ENCODE peak calls at places on chromosome 6, in eight cellular contexts. One of them, this sample, is unnamed.

GRCh38 chr6:71888720-71889340 is 2.5 kb downstream of the RIMS1 start:
- DNase-seq in brain microvascular endothelial cell: no peak
- DNase-seq in sigmoid colon: no peak
- DNase-seq in GM13977: no peak
- DNase-seq in astrocyte of the spinal cord: no peak
- DNase-seq in fibroblast of pulmonary artery: no peak
- DNase-seq in keratinocyte: no peak
- DNase-seq in transverse colon: no peak
- DNase-seq in this sample: no peak

GRCh38 chr6:88443554-88443953 is 277.4 kb upstream of the CNR1 start:
- DNase-seq in brain microvascular endothelial cell: no peak
- DNase-seq in sigmoid colon: no peak
- DNase-seq in GM13977: no peak
- DNase-seq in astrocyte of the spinal cord: no peak
- DNase-seq in fibroblast of pulmonary artery: no peak
- DNase-seq in keratinocyte: no peak
- DNase-seq in transverse colon: no peak
- DNase-seq in this sample: no peak

GRCh38 chr6:92922216-92922806 is 497.0 kb downstream of the EPHA7 start:
- DNase-seq in brain microvascular endothelial cell: no peak
- DNase-seq in sigmoid colon: no peak
- DNase-seq in GM13977: no peak
- DNase-seq in astrocyte of the spinal cord: no peak
- DNase-seq in fibroblast of pulmonary artery: no peak
- DNase-seq in keratinocyte: no peak
- DNase-seq in transverse colon: no peak
- DNase-seq in this sample: no peak

GRCh38 chr6:108760158-108761050 is 87.8 kb upstream of the ARMC2 start:
- DNase-seq in brain microvascular endothelial cell: peak
- DNase-seq in sigmoid colon: no peak
- DNase-seq in GM13977: no peak
- DNase-seq in astrocyte of the spinal cord: peak
- DNase-seq in fibroblast of pulmonary artery: peak
- DNase-seq in keratinocyte: no peak
- DNase-seq in transverse colon: no peak
- DNase-seq in this sample: no peak

GRCh38 chr6:23320588-23320987 is 751.2 kb downstream of the HDGFL1 start:
- DNase-seq in brain microvascular endothelial cell: no peak
- DNase-seq in sigmoid colon: no peak
- DNase-seq in GM13977: no peak
- DNase-seq in astrocyte of the spinal cord: no peak
- DNase-seq in fibroblast of pulmonary artery: no peak
- DNase-seq in keratinocyte: no peak
- DNase-seq in transverse colon: no peak
- DNase-seq in this sample: no peak

GRCh38 chr6:101003075-101003474 is 121.9 kb upstream of the ASCC3 start:
- DNase-seq in brain microvascular endothelial cell: no peak
- DNase-seq in sigmoid colon: no peak
- DNase-seq in GM13977: no peak
- DNase-seq in astrocyte of the spinal cord: no peak
- DNase-seq in fibroblast of pulmonary artery: no peak
- DNase-seq in keratinocyte: no peak
- DNase-seq in transverse colon: no peak
- DNase-seq in this sample: no peak

GRCh38 chr6:96990462-96990861 is 65.9 kb downstream of the KLHL32 start:
- DNase-seq in brain microvascular endothelial cell: no peak
- DNase-seq in sigmoid colon: no peak
- DNase-seq in GM13977: no peak
- DNase-seq in astrocyte of the spinal cord: no peak
- DNase-seq in fibroblast of pulmonary artery: no peak
- DNase-seq in keratinocyte: no peak
- DNase-seq in transverse colon: no peak
- DNase-seq in this sample: no peak

GRCh38 chr6:144528605-144529425 is 243.7 kb downstream of the UTRN start:
- DNase-seq in brain microvascular endothelial cell: peak
- DNase-seq in sigmoid colon: no peak
- DNase-seq in GM13977: no peak
- DNase-seq in astrocyte of the spinal cord: peak
- DNase-seq in fibroblast of pulmonary artery: peak
- DNase-seq in keratinocyte: no peak
- DNase-seq in transverse colon: no peak
- DNase-seq in this sample: no peak

GRCh38 chr6:74749211-74750142 is 456.4 kb downstream of the COL12A1 start:
- DNase-seq in brain microvascular endothelial cell: peak
- DNase-seq in sigmoid colon: no peak
- DNase-seq in GM13977: no peak
- DNase-seq in astrocyte of the spinal cord: peak
- DNase-seq in fibroblast of pulmonary artery: peak
- DNase-seq in keratinocyte: peak
- DNase-seq in transverse colon: no peak
- DNase-seq in this sample: no peak

GRCh38 chr6:26107935-26108334 is 20.7 kb downstream of the HFE start:
- DNase-seq in brain microvascular endothelial cell: no peak
- DNase-seq in sigmoid colon: no peak
- DNase-seq in GM13977: no peak
- DNase-seq in astrocyte of the spinal cord: no peak
- DNase-seq in fibroblast of pulmonary artery: no peak
- DNase-seq in keratinocyte: no peak
- DNase-seq in transverse colon: no peak
- DNase-seq in this sample: no peak

GRCh38 chr6:144294016-144294415 is 8.9 kb downstream of the UTRN start:
- DNase-seq in brain microvascular endothelial cell: no peak
- DNase-seq in sigmoid colon: no peak
- DNase-seq in GM13977: no peak
- DNase-seq in astrocyte of the spinal cord: peak
- DNase-seq in fibroblast of pulmonary artery: peak
- DNase-seq in keratinocyte: peak
- DNase-seq in transverse colon: no peak
- DNase-seq in this sample: peak

GRCh38 chr6:26222587-26222986 is 135.4 kb downstream of the HFE start:
- DNase-seq in brain microvascular endothelial cell: no peak
- DNase-seq in sigmoid colon: no peak
- DNase-seq in GM13977: no peak
- DNase-seq in astrocyte of the spinal cord: no peak
- DNase-seq in fibroblast of pulmonary artery: no peak
- DNase-seq in keratinocyte: no peak
- DNase-seq in transverse colon: no peak
- DNase-seq in this sample: no peak

GRCh38 chr6:14129572-14129971 is 12.0 kb downstream of the CD83 start:
- DNase-seq in brain microvascular endothelial cell: peak
- DNase-seq in sigmoid colon: peak
- DNase-seq in GM13977: peak
- DNase-seq in astrocyte of the spinal cord: peak
- DNase-seq in fibroblast of pulmonary artery: peak
- DNase-seq in keratinocyte: no peak
- DNase-seq in transverse colon: peak
- DNase-seq in this sample: peak

GRCh38 chr6:131159578-131159977 is 24.3 kb downstream of the AKAP7 start:
- DNase-seq in brain microvascular endothelial cell: peak
- DNase-seq in sigmoid colon: no peak
- DNase-seq in GM13977: no peak
- DNase-seq in astrocyte of the spinal cord: peak
- DNase-seq in fibroblast of pulmonary artery: peak
- DNase-seq in keratinocyte: no peak
- DNase-seq in transverse colon: no peak
- DNase-seq in this sample: peak

GRCh38 chr6:21398741-21399140 is 194.8 kb upstream of the SOX4 start:
- DNase-seq in brain microvascular endothelial cell: no peak
- DNase-seq in sigmoid colon: no peak
- DNase-seq in GM13977: no peak
- DNase-seq in astrocyte of the spinal cord: no peak
- DNase-seq in fibroblast of pulmonary artery: no peak
- DNase-seq in keratinocyte: no peak
- DNase-seq in transverse colon: no peak
- DNase-seq in this sample: no peak

GRCh38 chr6:133408543-133408942 is 167.4 kb downstream of the EYA4 start:
- DNase-seq in brain microvascular endothelial cell: no peak
- DNase-seq in sigmoid colon: no peak
- DNase-seq in GM13977: no peak
- DNase-seq in astrocyte of the spinal cord: no peak
- DNase-seq in fibroblast of pulmonary artery: no peak
- DNase-seq in keratinocyte: no peak
- DNase-seq in transverse colon: no peak
- DNase-seq in this sample: no peak

GRCh38 chr6:160088069-160088773 is 33.4 kb upstream of the SLC22A1 start:
- DNase-seq in brain microvascular endothelial cell: peak
- DNase-seq in sigmoid colon: peak
- DNase-seq in GM13977: no peak
- DNase-seq in astrocyte of the spinal cord: peak
- DNase-seq in fibroblast of pulmonary artery: peak
- DNase-seq in keratinocyte: no peak
- DNase-seq in transverse colon: peak
- DNase-seq in this sample: peak

GRCh38 chr6:170114956-170115855 is 175.7 kb downstream of the DLL1 start:
- DNase-seq in brain microvascular endothelial cell: no peak
- DNase-seq in sigmoid colon: peak
- DNase-seq in GM13977: no peak
- DNase-seq in astrocyte of the spinal cord: no peak
- DNase-seq in fibroblast of pulmonary artery: no peak
- DNase-seq in keratinocyte: no peak
- DNase-seq in transverse colon: no peak
- DNase-seq in this sample: no peak

GRCh38 chr6:34242252-34243130 is 5.8 kb downstream of the HMGA1 start:
- DNase-seq in brain microvascular endothelial cell: no peak
- DNase-seq in sigmoid colon: peak
- DNase-seq in GM13977: no peak
- DNase-seq in astrocyte of the spinal cord: peak
- DNase-seq in fibroblast of pulmonary artery: no peak
- DNase-seq in keratinocyte: no peak
- DNase-seq in transverse colon: no peak
- DNase-seq in this sample: no peak

GRCh38 chr6:69627625-69628024 is 169.2 kb downstream of the LMBRD1 start:
- DNase-seq in brain microvascular endothelial cell: no peak
- DNase-seq in sigmoid colon: no peak
- DNase-seq in GM13977: no peak
- DNase-seq in astrocyte of the spinal cord: no peak
- DNase-seq in fibroblast of pulmonary artery: no peak
- DNase-seq in keratinocyte: no peak
- DNase-seq in transverse colon: no peak
- DNase-seq in this sample: no peak

GRCh38 chr6:39092124-39092523 is 22.9 kb downstream of the SAYSD1 start:
- DNase-seq in brain microvascular endothelial cell: no peak
- DNase-seq in sigmoid colon: no peak
- DNase-seq in GM13977: no peak
- DNase-seq in astrocyte of the spinal cord: no peak
- DNase-seq in fibroblast of pulmonary artery: no peak
- DNase-seq in keratinocyte: no peak
- DNase-seq in transverse colon: no peak
- DNase-seq in this sample: no peak

GRCh38 chr6:40845588-40845987 is 193.4 kb downstream of the UNC5CL start:
- DNase-seq in brain microvascular endothelial cell: peak
- DNase-seq in sigmoid colon: no peak
- DNase-seq in GM13977: no peak
- DNase-seq in astrocyte of the spinal cord: peak
- DNase-seq in fibroblast of pulmonary artery: peak
- DNase-seq in keratinocyte: no peak
- DNase-seq in transverse colon: peak
- DNase-seq in this sample: peak
- TF ChIP-seq CTCF in brain microvascular endothelial cell: peak
- TF ChIP-seq CTCF in sigmoid colon: peak
- TF ChIP-seq CTCF in GM13977: peak
- TF ChIP-seq CTCF in astrocyte of the spinal cord: peak
- TF ChIP-seq CTCF in fibroblast of pulmonary artery: peak
- TF ChIP-seq CTCF in keratinocyte: peak
- TF ChIP-seq CTCF in transverse colon: no peak
- TF ChIP-seq CTCF in this sample: peak

GRCh38 chr6:140572867-140573266 is 1198.4 kb upstream of the CITED2 start:
- DNase-seq in brain microvascular endothelial cell: no peak
- DNase-seq in sigmoid colon: no peak
- DNase-seq in GM13977: no peak
- DNase-seq in astrocyte of the spinal cord: no peak
- DNase-seq in fibroblast of pulmonary artery: no peak
- DNase-seq in keratinocyte: no peak
- DNase-seq in transverse colon: no peak
- DNase-seq in this sample: no peak
- TF ChIP-seq CTCF in brain microvascular endothelial cell: no peak
- TF ChIP-seq CTCF in sigmoid colon: no peak
- TF ChIP-seq CTCF in GM13977: no peak
- TF ChIP-seq CTCF in astrocyte of the spinal cord: no peak
- TF ChIP-seq CTCF in fibroblast of pulmonary artery: no peak
- TF ChIP-seq CTCF in keratinocyte: no peak
- TF ChIP-seq CTCF in transverse colon: no peak
- TF ChIP-seq CTCF in this sample: no peak

GRCh38 chr6:56595490-56596122 is 47.1 kb downstream of the DST start:
- DNase-seq in brain microvascular endothelial cell: peak
- DNase-seq in sigmoid colon: no peak
- DNase-seq in GM13977: peak
- DNase-seq in astrocyte of the spinal cord: peak
- DNase-seq in fibroblast of pulmonary artery: peak
- DNase-seq in keratinocyte: no peak
- DNase-seq in transverse colon: peak
- DNase-seq in this sample: peak
- TF ChIP-seq CTCF in brain microvascular endothelial cell: peak
- TF ChIP-seq CTCF in sigmoid colon: peak
- TF ChIP-seq CTCF in GM13977: peak
- TF ChIP-seq CTCF in astrocyte of the spinal cord: peak
- TF ChIP-seq CTCF in fibroblast of pulmonary artery: peak
- TF ChIP-seq CTCF in keratinocyte: peak
- TF ChIP-seq CTCF in transverse colon: peak
- TF ChIP-seq CTCF in this sample: peak

GRCh38 chr6:44110966-44111365 is 16.3 kb downstream of the MRPL14 start:
- DNase-seq in brain microvascular endothelial cell: no peak
- DNase-seq in sigmoid colon: no peak
- DNase-seq in GM13977: no peak
- DNase-seq in astrocyte of the spinal cord: no peak
- DNase-seq in fibroblast of pulmonary artery: no peak
- DNase-seq in keratinocyte: no peak
- DNase-seq in transverse colon: no peak
- DNase-seq in this sample: no peak

GRCh38 chr6:44115866-44116265 is 11.4 kb downstream of the MRPL14 start:
- DNase-seq in brain microvascular endothelial cell: no peak
- DNase-seq in sigmoid colon: no peak
- DNase-seq in GM13977: no peak
- DNase-seq in astrocyte of the spinal cord: peak
- DNase-seq in fibroblast of pulmonary artery: no peak
- DNase-seq in keratinocyte: peak
- DNase-seq in transverse colon: no peak
- DNase-seq in this sample: peak

GRCh38 chr6:44111434-44112417 is 15.5 kb downstream of the MRPL14 start:
- DNase-seq in brain microvascular endothelial cell: no peak
- DNase-seq in sigmoid colon: no peak
- DNase-seq in GM13977: no peak
- DNase-seq in astrocyte of the spinal cord: no peak
- DNase-seq in fibroblast of pulmonary artery: no peak
- DNase-seq in keratinocyte: no peak
- DNase-seq in transverse colon: no peak
- DNase-seq in this sample: no peak

GRCh38 chr6:44110005-44110681 is 17.1 kb downstream of the MRPL14 start:
- DNase-seq in brain microvascular endothelial cell: no peak
- DNase-seq in sigmoid colon: no peak
- DNase-seq in GM13977: no peak
- DNase-seq in astrocyte of the spinal cord: no peak
- DNase-seq in fibroblast of pulmonary artery: no peak
- DNase-seq in keratinocyte: no peak
- DNase-seq in transverse colon: no peak
- DNase-seq in this sample: no peak

DNA sequence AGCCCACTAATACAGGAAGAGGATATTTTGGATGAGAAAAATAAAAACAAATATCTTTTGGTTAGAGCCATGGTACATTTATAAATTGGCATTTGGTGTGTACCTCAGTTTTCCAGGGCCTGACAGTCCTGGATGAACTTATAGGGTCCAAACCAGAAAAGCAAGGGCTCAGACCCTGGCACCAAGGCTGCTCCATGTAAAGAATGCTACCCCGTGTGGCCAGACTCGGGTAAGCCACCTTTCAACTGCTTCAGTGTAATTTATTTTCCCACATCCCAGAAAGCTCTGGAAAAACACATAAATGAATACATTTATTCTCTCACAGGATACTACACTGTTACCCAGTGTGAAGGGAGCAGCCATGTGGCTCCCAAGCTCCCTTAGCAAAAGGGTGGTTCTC is 13.9 kb downstream of the MRPL14 start:
- DNase-seq in brain microvascular endothelial cell: no peak
- DNase-seq in sigmoid colon: no peak
- DNase-seq in GM13977: no peak
- DNase-seq in astrocyte of the spinal cord: no peak
- DNase-seq in fibroblast of pulmonary artery: no peak
- DNase-seq in keratinocyte: no peak
- DNase-seq in transverse colon: no peak
- DNase-seq in this sample: no peak
- TF ChIP-seq CTCF in brain microvascular endothelial cell: peak
- TF ChIP-seq CTCF in sigmoid colon: no peak
- TF ChIP-seq CTCF in GM13977: no peak
- TF ChIP-seq CTCF in astrocyte of the spinal cord: peak
- TF ChIP-seq CTCF in fibroblast of pulmonary artery: peak
- TF ChIP-seq CTCF in keratinocyte: peak
- TF ChIP-seq CTCF in transverse colon: no peak
- TF ChIP-seq CTCF in this sample: peak